ENCODE peak calls at places on chromosomes 13 and 19, in four cellular contexts. K is K562, O is GM12878, N is HepG2. T is an unnamed sample. For H3K79me2, the result is how much of the 10 kb centered on the place peaks cover.

GRCh38 chr13:31090921-31091624 is 70.6 kb downstream of the HSPH1 start:
- DNase-seq in K (no peak), O (no peak), N (no peak), T (no peak)

GRCh38 chr13:32246468-32246867 is 68.7 kb downstream of the ZAR1L start:
- DNase-seq in K (peak), O (no peak), N (peak), T (peak)

GRCh38 chr19:58543826-58544590 is at the start of gene TRIM28:
- DNase-seq in K (peak), O (peak), N (peak), T (peak)

GRCh38 chr13:27926644-27927434 is 7.0 kb downstream of the PDX1 start:
- DNase-seq in K (no peak), O (no peak), N (no peak), T (no peak)

GRCh38 chr13:61485128-61485765 is 69.6 kb upstream of the PCDH20 start:
- DNase-seq in K (no peak), O (no peak), N (no peak), T (no peak)

GRCh38 chr13:48233097-48233885 is at the start of gene ITM2B:
- DNase-seq in K (peak), O (no peak), N (peak), T (peak)

GRCh38 chr13:80030491-80030890 is 310.4 kb downstream of the SPRY2 start:
- DNase-seq in K (no peak), O (no peak), N (no peak), T (peak)

GRCh38 chr13:67285611-67286010 is 55.5 kb upstream of the PCDH9 start:
- DNase-seq in K (no peak), O (no peak), N (no peak), T (no peak)

GRCh38 chr19:41850381-41850780 is 5.5 kb downstream of the DMRTC2 start:
- DNase-seq in K (no peak), O (no peak), N (no peak), T (no peak)

GRCh38 chr13:33543631-33544030 is 258.1 kb upstream of the STARD13 start:
- DNase-seq in K (no peak), O (no peak), N (no peak), T (no peak)

GRCh38 chr19:18541258-18541991 is 1.9 kb downstream of the FKBP8 start:
- DNase-seq in K (peak), O (no peak), N (no peak), T (no peak)

GRCh38 chr13:107680115-107680514 is 535.2 kb downstream of the LIG4 start:
- DNase-seq in K (no peak), O (no peak), N (no peak), T (no peak)

GRCh38 chr13:22212576-22212975 is 541.7 kb downstream of the FGF9 start:
- DNase-seq in K (no peak), O (no peak), N (no peak), T (no peak)

GRCh38 chr19:2578391-2578826 is 102.5 kb downstream of the GADD45B start:
- DNase-seq in K (no peak), O (no peak), N (no peak), T (no peak)

GRCh38 chr19:22620401-22620800 is 13.7 kb upstream of the ZNF492 start:
- DNase-seq in K (no peak), O (no peak), N (no peak), T (no peak)

GRCh38 chr19:6238256-6238642 is 41.5 kb downstream of the MLLT1 start:
- DNase-seq in K (peak), O (no peak), N (no peak), T (no peak)

GRCh38 chr19:40512473-40513344 is 45.9 kb downstream of the SPTBN4 start:
- DNase-seq in K (no peak), O (no peak), N (no peak), T (no peak)

GRCh38 chr19:42228640-42229039 is 8.5 kb downstream of the ZNF526 start:
- DNase-seq in K (no peak), O (no peak), N (no peak), T (no peak)

GRCh38 chr19:10036601-10037071 is 23.4 kb downstream of the RDH8 start:
- DNase-seq in K (no peak), O (no peak), N (peak), T (no peak)

GRCh38 chr13:111911141-111911720 is 155.7 kb upstream of the SOX1 start:
- DNase-seq in K (no peak), O (no peak), N (no peak), T (no peak)

GRCh38 chr19:54473071-54473941 is at the start of gene CDC42EP5:
- DNase-seq in K (peak), O (no peak), N (no peak), T (no peak)

GRCh38 chr13:50400035-50400726 is 384.9 kb downstream of the KCNRG start:
- DNase-seq in K (no peak), O (no peak), N (no peak), T (no peak)

GRCh38 chr19:6590458-6591319 is at the start of gene CD70:
- DNase-seq in K (no peak), O (peak), N (no peak), T (no peak)

DNA sequence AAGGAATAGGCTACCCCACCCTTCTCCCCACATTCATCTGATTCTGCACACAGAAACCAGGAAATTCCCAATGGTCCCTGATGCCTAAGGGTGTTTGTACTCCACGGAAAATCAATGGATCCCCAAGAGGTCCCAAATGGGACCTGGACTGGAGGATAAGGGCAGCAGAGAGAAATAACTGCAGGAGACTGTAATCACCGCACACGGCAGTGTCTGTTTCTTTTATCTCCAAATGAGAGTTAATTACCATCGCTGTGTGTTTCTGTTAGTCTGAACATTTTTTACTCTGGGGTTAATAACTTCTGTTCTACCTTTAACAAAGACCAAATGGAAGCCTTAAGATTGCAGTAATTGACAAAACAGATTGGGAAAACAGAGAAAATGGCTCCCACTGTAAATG is 320.9 kb downstream of the DCLK1 start:
- DNase-seq in K (no peak), O (no peak), N (no peak), T (no peak)
- TF ChIP-seq ATF3 in K (no peak), O (no peak), N (no peak), T (no peak)

GRCh38 chr19:38656171-38656981 is 8.9 kb downstream of the ACTN4 start:
- DNase-seq in K (no peak), O (no peak), N (peak), T (no peak)

GRCh38 chr19:38660724-38661123 is 13.3 kb downstream of the ACTN4 start:
- DNase-seq in K (no peak), O (no peak), N (no peak), T (no peak)

GRCh38 chr19:38655148-38655824 is 7.8 kb downstream of the ACTN4 start:
- DNase-seq in K (no peak), O (no peak), N (no peak), T (no peak)

GRCh38 chr19:38658462-38659306 is 11.2 kb downstream of the ACTN4 start:
- DNase-seq in K (no peak), O (no peak), N (peak), T (peak)

GRCh38 chr19:38657633-38658222 is 10.3 kb downstream of the ACTN4 start:
- DNase-seq in K (no peak), O (no peak), N (no peak), T (peak)
- H3K79me2 ChIP-seq in K (half or more), O (half or more), N (half or more), T (half or more)

DNA sequence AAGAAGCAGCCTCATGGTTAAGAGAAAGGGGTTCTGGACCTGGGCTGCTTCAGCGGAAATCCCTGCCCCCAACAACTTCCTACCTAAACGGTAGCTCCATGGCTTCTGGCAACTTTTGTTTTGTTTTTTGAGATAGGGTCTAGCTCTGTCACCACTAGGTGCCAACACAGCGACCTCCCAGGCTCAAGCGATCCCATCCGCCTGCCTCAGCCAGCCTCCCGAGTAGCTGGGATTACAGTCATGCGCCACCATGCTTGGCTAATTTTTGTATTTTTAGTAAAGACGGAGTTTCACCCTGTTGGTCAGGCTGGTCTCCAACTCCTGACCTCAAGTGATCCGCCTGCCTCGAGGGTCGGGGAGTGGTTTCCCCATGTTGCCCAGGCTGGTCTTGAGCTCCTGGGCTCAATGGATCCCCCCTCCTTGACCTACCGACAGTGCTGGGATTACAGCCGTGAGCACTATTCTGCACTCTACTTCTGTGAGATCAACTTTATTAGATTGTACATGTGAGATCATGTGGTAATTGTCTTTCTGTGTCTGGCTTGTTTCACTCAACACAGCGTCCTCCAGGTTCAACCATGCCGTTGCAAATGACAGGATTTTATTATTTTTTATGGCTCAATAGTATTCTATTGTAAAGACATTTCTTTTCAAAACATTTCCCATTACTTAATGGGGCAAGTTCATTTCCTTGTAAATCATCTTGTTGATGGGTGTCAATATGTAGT is 1.3 kb upstream of the OBI1 start:
- DNase-seq in K (no peak), O (no peak), N (peak), T (no peak)
- TF ChIP-seq ZBTB33 in K (no peak), O (no peak), N (no peak), T (no peak)

DNA sequence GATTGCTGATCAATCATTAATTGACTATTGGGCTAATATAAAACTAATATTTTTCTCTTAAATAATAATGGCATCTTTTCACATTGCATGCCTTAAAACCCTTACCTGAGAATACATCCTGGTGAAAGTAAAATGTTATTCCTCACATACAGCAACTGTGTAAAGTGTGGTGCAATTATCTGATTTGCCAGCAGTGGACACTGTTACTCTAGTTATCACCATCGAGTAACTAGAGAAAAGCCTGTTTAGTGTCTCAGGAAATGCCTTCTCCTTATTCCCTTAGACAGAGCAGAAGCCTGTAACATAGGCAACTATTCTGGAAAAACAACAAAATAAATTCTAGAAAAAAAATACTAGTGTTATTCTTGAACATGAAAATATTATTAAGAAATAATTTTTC is 459.8 kb downstream of the FGF14 start:
- DNase-seq in K (no peak), O (no peak), N (peak), T (no peak)
- TF ChIP-seq ATF3 in K (no peak), O (no peak), N (no peak), T (no peak)

DNA sequence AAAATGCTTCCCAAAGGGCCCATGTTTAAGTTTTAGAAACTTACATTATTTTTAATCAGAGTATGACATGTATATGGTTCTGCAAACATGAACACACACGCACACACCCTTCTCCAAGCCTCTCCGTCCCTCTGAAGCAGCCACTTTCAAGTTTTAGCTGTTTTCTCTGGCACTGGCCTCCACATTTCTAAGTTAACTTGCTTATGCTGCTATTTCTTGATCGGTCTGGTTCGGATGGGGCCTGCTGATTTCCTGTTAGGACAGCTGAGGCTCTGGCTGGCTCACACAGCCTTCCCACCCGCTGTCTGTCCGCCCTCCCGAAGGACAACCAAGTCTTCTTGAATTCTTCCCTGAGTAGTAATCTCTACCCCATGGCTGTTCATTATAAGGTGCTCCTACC is 4.4 kb downstream of the SPC24 start:
- DNase-seq in K (no peak), O (no peak), N (no peak), T (no peak)
- H3K79me2 ChIP-seq in K (under half), O (under half), N (under half), T (half or more)

DNA sequence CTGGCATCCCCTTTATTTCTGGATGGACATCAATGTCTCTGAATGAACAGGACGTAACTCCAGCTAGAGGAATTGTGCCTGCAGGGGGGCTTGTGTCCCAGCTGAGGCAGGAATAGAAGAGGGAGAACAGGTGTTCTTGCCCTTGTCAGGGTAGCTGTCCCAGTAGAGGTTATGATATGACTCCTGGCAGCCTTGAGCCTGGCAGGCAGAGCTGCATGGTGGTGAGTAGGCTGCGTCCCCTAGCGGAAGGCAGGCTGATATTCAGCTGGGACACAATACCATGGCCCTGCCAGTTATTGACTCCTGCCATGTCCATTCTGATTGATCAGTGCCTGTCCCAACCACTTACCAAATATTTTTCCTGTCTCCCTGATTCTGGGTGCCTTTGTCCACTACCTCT is 197.2 kb downstream of the RAP2A start:
- DNase-seq in K (no peak), O (no peak), N (no peak), T (no peak)
- TF ChIP-seq ZBTB33 in K (no peak), O (no peak), N (no peak), T (no peak)

DNA sequence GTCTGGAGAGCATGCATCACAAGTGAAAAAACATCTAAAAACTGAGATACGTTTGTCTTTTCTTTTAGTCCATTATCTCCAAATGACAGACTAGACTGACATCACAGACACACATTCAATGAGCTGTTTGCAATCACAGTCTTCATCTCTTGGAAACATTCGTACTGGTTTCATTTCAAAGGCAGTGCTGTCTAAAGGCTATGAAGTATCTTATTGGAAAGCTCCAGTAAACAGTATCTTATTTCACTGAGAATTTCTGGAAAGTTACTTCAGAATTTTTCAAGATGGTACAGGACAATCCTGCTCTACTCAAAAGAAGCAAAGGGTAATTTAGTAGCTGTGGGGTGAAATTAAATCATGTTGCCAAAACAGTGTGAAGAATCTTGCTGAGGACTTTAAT is 53.5 kb upstream of the TNFRSF19 start:
- DNase-seq in K (no peak), O (no peak), N (peak), T (no peak)
- TF ChIP-seq ATF3 in K (no peak), O (no peak), N (no peak), T (no peak)

GRCh38 chr13:66036024-66036614 is 1194.0 kb downstream of the PCDH9 start:
- DNase-seq in K (no peak), O (no peak), N (no peak), T (no peak)

GRCh38 chr13:66037096-66037495 is 1193.0 kb downstream of the PCDH9 start:
- DNase-seq in K (no peak), O (no peak), N (no peak), T (no peak)

DNA sequence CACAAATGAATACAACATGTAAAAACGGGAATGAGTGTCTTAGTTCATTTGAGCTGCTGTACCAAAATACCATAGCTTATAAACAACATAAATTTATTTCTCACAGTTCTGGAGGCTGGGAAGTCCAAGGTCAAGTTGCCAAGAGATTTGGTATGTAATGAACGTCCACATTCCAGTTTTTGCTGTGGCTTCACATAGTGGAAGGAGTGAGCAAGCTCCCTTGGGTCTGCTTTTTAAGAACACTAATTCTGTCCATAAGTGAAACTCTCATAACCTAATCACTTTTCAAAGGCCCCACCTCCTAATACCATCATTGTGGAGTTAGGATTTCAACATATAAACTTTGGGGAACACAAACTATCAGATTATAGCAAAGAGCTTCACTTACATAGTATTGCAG is 1189.6 kb downstream of the PCDH9 start:
- DNase-seq in K (no peak), O (no peak), N (no peak), T (no peak)
- H3K79me2 ChIP-seq in K (under half), O (under half), N (under half), T (under half)